ENCODE peak calls at places on chromosomes 6 and 20, in four cellular contexts. One of them, this sample, is unnamed.

GRCh38 chr6:170205534-170206316 is 85.2 kb downstream of the DLL1 start:
- DNase-seq in GM12878: no peak
- DNase-seq in A549: no peak
- DNase-seq in K562: no peak
- DNase-seq in this sample: no peak

GRCh38 chr6:158506577-158506976 is 53.3 kb upstream of the TMEM181 start:
- DNase-seq in GM12878: no peak
- DNase-seq in A549: peak; percentile 10
- DNase-seq in K562: peak; percentile 56
- DNase-seq in this sample: peak; percentile 7

GRCh38 chr6:139311826-139312225 is 20.0 kb upstream of the TXLNB start:
- DNase-seq in GM12878: no peak
- DNase-seq in A549: no peak
- DNase-seq in K562: no peak
- DNase-seq in this sample: peak; percentile 27

GRCh38 chr20:46893051-46893450 is 1.6 kb upstream of the EYA2 start:
- DNase-seq in GM12878: no peak
- DNase-seq in A549: no peak
- DNase-seq in K562: no peak
- DNase-seq in this sample: no peak

GRCh38 chr20:50328161-50328979 is 137.7 kb downstream of the CEBPB start:
- DNase-seq in GM12878: no peak
- DNase-seq in A549: no peak
- DNase-seq in K562: no peak
- DNase-seq in this sample: no peak

GRCh38 chr6:17431581-17431980 is 38.2 kb downstream of the CAP2 start:
- DNase-seq in GM12878: no peak
- DNase-seq in A549: peak; percentile 32
- DNase-seq in K562: no peak
- DNase-seq in this sample: peak; percentile 88

GRCh38 chr6:109381007-109381746 is 1.1 kb downstream of the CD164 start:
- DNase-seq in GM12878: no peak
- DNase-seq in A549: no peak
- DNase-seq in K562: no peak
- DNase-seq in this sample: peak; percentile 20

GRCh38 chr6:151121900-151122299 is 117.9 kb upstream of the AKAP12 start:
- DNase-seq in GM12878: no peak
- DNase-seq in A549: no peak
- DNase-seq in K562: no peak
- DNase-seq in this sample: no peak

GRCh38 chr6:2542101-2542857 is 208.4 kb downstream of the MYLK4 start:
- DNase-seq in GM12878: no peak
- DNase-seq in A549: no peak
- DNase-seq in K562: no peak
- DNase-seq in this sample: no peak

GRCh38 chr20:18638768-18639167 is 50.9 kb downstream of the DTD1 start:
- DNase-seq in GM12878: no peak
- DNase-seq in A549: no peak
- DNase-seq in K562: no peak
- DNase-seq in this sample: peak; percentile 26

GRCh38 chr6:63676412-63677114 is 41.0 kb downstream of the PHF3 start:
- DNase-seq in GM12878: no peak
- DNase-seq in A549: no peak
- DNase-seq in K562: no peak
- DNase-seq in this sample: peak; percentile 7

GRCh38 chr6:31597006-31597405 is 4.2 kb upstream of the NCR3 start:
- DNase-seq in GM12878: no peak
- DNase-seq in A549: peak; percentile 39
- DNase-seq in K562: peak; percentile 73
- DNase-seq in this sample: peak; percentile 31

GRCh38 chr6:161418458-161418945 is 144.6 kb upstream of the AGPAT4 start:
- DNase-seq in GM12878: no peak
- DNase-seq in A549: peak; percentile 70
- DNase-seq in K562: peak; percentile 62
- DNase-seq in this sample: peak; percentile 85

GRCh38 chr6:135419162-135419561 is 78.4 kb downstream of the AHI1 start:
- DNase-seq in GM12878: no peak
- DNase-seq in A549: no peak
- DNase-seq in K562: no peak
- DNase-seq in this sample: peak; percentile 91

GRCh38 chr6:119830494-119831295 is 481.1 kb upstream of the MAN1A1 start:
- DNase-seq in GM12878: no peak
- DNase-seq in A549: no peak
- DNase-seq in K562: no peak
- DNase-seq in this sample: no peak

GRCh38 chr20:12966468-12967085 is 42.2 kb upstream of the SPTLC3 start:
- DNase-seq in GM12878: no peak
- DNase-seq in A549: peak; percentile 61
- DNase-seq in K562: no peak
- DNase-seq in this sample: peak; percentile 63

GRCh38 chr20:12969071-12969669 is 39.6 kb upstream of the SPTLC3 start:
- DNase-seq in GM12878: no peak
- DNase-seq in A549: peak; percentile 43
- DNase-seq in K562: no peak
- DNase-seq in this sample: no peak

GRCh38 chr20:12970372-12970821 is 38.4 kb upstream of the SPTLC3 start:
- DNase-seq in GM12878: no peak
- DNase-seq in A549: peak; percentile 63
- DNase-seq in K562: no peak
- DNase-seq in this sample: peak; percentile 51

GRCh38 chr20:12967932-12968331 is 40.8 kb upstream of the SPTLC3 start:
- DNase-seq in GM12878: no peak
- DNase-seq in A549: no peak
- DNase-seq in K562: no peak
- DNase-seq in this sample: no peak

DNA sequence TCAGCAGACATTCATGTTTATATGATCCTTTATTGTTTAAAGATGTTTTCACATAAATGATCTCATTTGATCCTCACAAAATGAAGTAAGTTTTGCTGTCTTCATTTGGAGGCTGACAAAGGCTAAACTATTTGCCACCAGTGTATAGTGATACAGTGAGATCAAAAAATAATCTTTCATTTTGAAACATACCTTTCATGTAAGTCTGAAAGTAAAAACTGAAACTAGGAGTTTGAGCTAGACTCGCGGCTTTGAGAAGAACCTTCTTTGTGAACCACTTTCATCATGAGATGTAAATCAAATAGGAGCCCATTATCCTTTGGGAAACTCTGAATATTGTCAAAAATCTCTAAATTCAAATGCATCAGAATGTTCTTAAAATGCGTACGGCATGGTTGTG is 40.3 kb upstream of the SPTLC3 start:
- DNase-seq in GM12878: no peak
- DNase-seq in A549: no peak
- DNase-seq in K562: no peak
- DNase-seq in this sample: no peak
- TF ChIP-seq ELK1 in GM12878: no peak
- TF ChIP-seq ELK1 in A549: no peak
- TF ChIP-seq ELK1 in K562: no peak
- TF ChIP-seq ELK1 in this sample: no peak

GRCh38 chr6:126721581-126722145 is 381.7 kb downstream of the CENPW start:
- DNase-seq in GM12878: no peak
- DNase-seq in A549: peak; percentile 10
- DNase-seq in K562: no peak
- DNase-seq in this sample: peak; percentile 95
- TF ChIP-seq ELK1 in GM12878: no peak
- TF ChIP-seq ELK1 in A549: no peak
- TF ChIP-seq ELK1 in K562: no peak
- TF ChIP-seq ELK1 in this sample: no peak

GRCh38 chr6:125882243-125882642 is 74.3 kb upstream of the HINT3 start:
- DNase-seq in GM12878: no peak
- DNase-seq in A549: no peak
- DNase-seq in K562: no peak
- DNase-seq in this sample: no peak
- TF ChIP-seq ELK1 in GM12878: no peak
- TF ChIP-seq ELK1 in A549: no peak
- TF ChIP-seq ELK1 in K562: no peak
- TF ChIP-seq ELK1 in this sample: no peak

DNA sequence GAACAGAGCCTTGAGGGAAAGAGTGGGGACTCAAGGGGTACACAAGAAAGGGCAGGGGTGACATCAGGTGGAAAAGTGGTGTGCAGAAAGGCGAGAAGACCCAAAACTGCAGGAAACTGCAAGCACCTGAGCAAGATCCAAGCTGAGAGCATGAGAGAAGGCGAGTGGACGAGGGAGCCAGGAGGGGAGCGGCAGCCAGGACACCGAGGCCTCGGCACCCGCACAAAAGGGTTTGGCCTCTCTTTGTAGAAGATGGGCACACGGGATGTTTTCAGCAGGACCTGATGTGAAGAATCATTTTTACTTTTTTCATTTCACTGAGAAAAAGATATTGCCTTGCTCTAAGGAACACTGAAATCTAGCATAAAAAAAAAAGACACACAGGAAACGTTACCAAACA is 82.1 kb upstream of the FOXQ1 start:
- DNase-seq in GM12878: no peak
- DNase-seq in A549: no peak
- DNase-seq in K562: no peak
- DNase-seq in this sample: no peak
- TF ChIP-seq ELK1 in GM12878: no peak
- TF ChIP-seq ELK1 in A549: no peak
- TF ChIP-seq ELK1 in K562: no peak
- TF ChIP-seq ELK1 in this sample: no peak

DNA sequence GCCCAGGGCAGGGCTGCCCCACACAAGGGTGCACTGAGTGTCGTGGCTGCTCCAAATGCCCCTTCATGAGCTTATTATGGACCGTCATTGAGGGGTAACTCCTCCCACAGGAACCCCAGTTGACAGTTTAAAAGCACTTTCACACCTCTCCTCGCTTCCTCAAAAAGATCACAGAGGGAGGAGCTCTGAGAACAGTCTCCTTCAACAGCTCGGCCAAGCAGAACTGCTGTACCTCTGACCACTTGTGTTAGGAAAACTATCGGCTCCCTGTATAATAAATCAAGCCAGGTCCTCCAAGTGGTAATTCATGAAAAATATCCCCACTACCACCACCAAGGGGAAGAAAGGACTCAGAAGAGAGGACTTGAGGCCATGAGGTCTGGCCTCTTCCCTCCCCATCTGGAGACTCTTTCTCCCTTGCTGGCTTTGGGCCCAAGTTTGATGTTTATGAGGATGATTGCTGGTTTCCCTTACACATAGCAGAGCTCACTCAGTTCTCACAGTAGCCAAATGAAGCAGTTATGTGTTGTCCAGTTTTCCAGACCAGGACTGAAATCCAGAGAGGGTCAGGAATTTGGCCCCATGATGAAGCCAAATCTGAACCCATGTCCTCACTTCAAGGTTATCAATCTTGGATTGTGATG is 8.7 kb downstream of the SNX21 start:
- DNase-seq in GM12878: peak; percentile 33
- DNase-seq in A549: no peak
- DNase-seq in K562: no peak
- DNase-seq in this sample: peak; percentile 59
- TF ChIP-seq ELK1 in GM12878: no peak
- TF ChIP-seq ELK1 in A549: no peak
- TF ChIP-seq ELK1 in K562: no peak
- TF ChIP-seq ELK1 in this sample: no peak

DNA sequence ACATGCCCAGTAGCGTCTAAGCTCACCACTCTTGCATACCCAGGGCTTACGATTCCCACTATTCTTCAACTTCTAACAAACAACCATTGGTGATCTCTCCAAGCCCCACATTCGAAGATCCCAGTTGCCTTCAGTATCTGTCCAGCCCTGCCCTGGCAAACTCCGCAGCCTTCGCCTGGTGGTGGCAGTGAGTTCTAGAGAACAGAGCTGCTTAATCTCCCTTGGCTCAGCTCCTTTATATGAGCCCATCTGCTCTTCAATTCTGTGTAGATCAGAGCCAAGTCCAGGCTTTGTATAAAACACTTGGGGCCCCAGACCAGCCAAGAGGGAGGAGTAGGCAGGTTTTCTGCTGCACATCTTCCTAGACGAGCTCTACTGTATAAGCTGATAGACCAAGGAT is 193.3 kb downstream of the PHACTR1 start:
- DNase-seq in GM12878: no peak
- DNase-seq in A549: no peak
- DNase-seq in K562: no peak
- DNase-seq in this sample: no peak
- TF ChIP-seq ELK1 in GM12878: no peak
- TF ChIP-seq ELK1 in A549: no peak
- TF ChIP-seq ELK1 in K562: no peak
- TF ChIP-seq ELK1 in this sample: no peak